ENCODE peak calls at places on chromosome X, in five cellular contexts. T is tibial artery, E is heart left ventricle, W is PC-9, P is PC-3. M is an unnamed sample.
A peak's percentile ranks its signal among the peaks of the same experiment; 100 is the strongest.

GRCh38 chrX:9141496-9141895 is 107.6 kb upstream of the FAM9B start:
- DNase-seq in T (no peak), E (no peak), W (no peak), P (no peak), M (peak; percentile 34)

GRCh38 chrX:155259752-155260151 is 4.5 kb downstream of the RAB39B start:
- DNase-seq in T (no peak), E (no peak), W (no peak), P (no peak), M (no peak)

GRCh38 chrX:9558615-9559014 is 93.8 kb downstream of the TBL1X start:
- DNase-seq in T (no peak), E (no peak), W (no peak), P (no peak), M (no peak)

GRCh38 chrX:134695999-134696398 is 37.7 kb upstream of the PLAC1 start:
- DNase-seq in T (no peak), E (no peak), W (no peak), P (no peak), M (no peak)

GRCh38 chrX:32877592-32877991 is 333.8 kb downstream of the DMD start:
- DNase-seq in T (no peak), E (no peak), W (peak; percentile 79), P (peak; percentile 1), M (no peak)

GRCh38 chrX:55546956-55547355 is 57.3 kb upstream of the USP51 start:
- DNase-seq in T (no peak), E (no peak), W (no peak), P (no peak), M (no peak)

GRCh38 chrX:57227691-57228090 is 58.8 kb upstream of the FAAH2 start:
- DNase-seq in T (no peak), E (no peak), W (peak; percentile 36), P (peak; percentile 66), M (no peak)

GRCh38 chrX:13101439-13102139 is 57.2 kb upstream of the FAM9C start:
- DNase-seq in T (peak; percentile 87), E (peak; percentile 60), W (peak; percentile 93), P (peak; percentile 91), M (no peak)

GRCh38 chrX:105837227-105837626 is 14.9 kb downstream of the NRK start:
- DNase-seq in T (peak; percentile 79), E (peak; percentile 40), W (peak; percentile 50), P (peak; percentile 90), M (peak; percentile 71)

GRCh38 chrX:143664302-143664701 is 28.4 kb upstream of the SLITRK4 start:
- DNase-seq in T (no peak), E (no peak), W (no peak), P (peak; percentile 53), M (no peak)

GRCh38 chrX:68428431-68428830 is 4.9 kb downstream of the OPHN1 start:
- DNase-seq in T (no peak), E (no peak), W (peak; percentile 86), P (peak; percentile 80), M (no peak)

GRCh38 chrX:351736-352135 is 33.1 kb upstream of the GTPBP6 start:
- DNase-seq in T (peak; percentile 42), E (peak; percentile 42), W (no peak), P (no peak), M (no peak)

GRCh38 chrX:53190363-53190960 is 34.5 kb downstream of the KDM5C start:
- DNase-seq in T (no peak), E (no peak), W (no peak), P (no peak), M (no peak)

GRCh38 chrX:20968996-20969395 is 405.2 kb upstream of the CNKSR2 start:
- DNase-seq in T (no peak), E (no peak), W (no peak), P (peak; percentile 73), M (no peak)

GRCh38 chrX:101117701-101118100 is 19.7 kb downstream of the CENPI start:
- DNase-seq in T (no peak), E (no peak), W (no peak), P (no peak), M (peak; percentile 3)

GRCh38 chrX:134908235-134908834 is 82.5 kb upstream of the SMIM10 start:
- DNase-seq in T (no peak), E (no peak), W (no peak), P (peak; percentile 37), M (no peak)

GRCh38 chrX:69088171-69088938 is 76.9 kb downstream of the PJA1 start:
- DNase-seq in T (no peak), E (no peak), W (no peak), P (no peak), M (no peak)

GRCh38 chrX:68416592-68416991 is 16.7 kb downstream of the OPHN1 start:
- DNase-seq in T (no peak), E (no peak), W (peak; percentile 95), P (peak; percentile 88), M (no peak)

GRCh38 chrX:50579955-50580354 is 109.3 kb upstream of the DGKK start:
- DNase-seq in T (no peak), E (no peak), W (peak; percentile 35), P (peak; percentile 74), M (peak; percentile 11)

GRCh38 chrX:123217077-123217476 is 33.0 kb downstream of the GRIA3 start:
- DNase-seq in T (peak; percentile 70), E (no peak), W (no peak), P (no peak), M (no peak)

GRCh38 chrX:8684201-8684600 is 47.7 kb downstream of the ANOS1 start:
- DNase-seq in T (no peak), E (no peak), W (no peak), P (no peak), M (no peak)

GRCh38 chrX:49273181-49273727 is 3.7 kb downstream of the PPP1R3F start:
- DNase-seq in T (peak; percentile 16), E (no peak), W (no peak), P (no peak), M (no peak)

GRCh38 chrX:56761167-56761566 is 32.1 kb downstream of the NBDY start:
- DNase-seq in T (no peak), E (no peak), W (no peak), P (no peak), M (no peak)

GRCh38 chrX:97597954-97598353 is 714.2 kb downstream of the RPA4 start:
- DNase-seq in T (no peak), E (no peak), W (no peak), P (no peak), M (no peak)

GRCh38 chrX:49042581-49043219 is 457 bp downstream of the TFE3 start:
- DNase-seq in T (peak; percentile 71), E (no peak), W (no peak), P (no peak), M (no peak)

GRCh38 chrX:115234220-115234557 is 293 bp upstream of the LRCH2 start:
- DNase-seq in T (no peak), E (no peak), W (no peak), P (no peak), M (no peak)

GRCh38 chrX:117568238-117568637 is 548.4 kb downstream of the KLHL13 start:
- DNase-seq in T (no peak), E (no peak), W (no peak), P (no peak), M (no peak)

GRCh38 chrX:153922932-153923857 is 2.9 kb downstream of the ARHGAP4 start:
- DNase-seq in T (peak; percentile 83), E (peak; percentile 87), W (no peak), P (peak; percentile 65), M (peak; percentile 20)

GRCh38 chrX:120653000-120653399 is 23.1 kb upstream of the C1GALT1C1 start:
- DNase-seq in T (no peak), E (no peak), W (no peak), P (no peak), M (no peak)

GRCh38 chrX:52424658-52425057 is 55.8 kb downstream of the XAGE2 start:
- DNase-seq in T (no peak), E (no peak), W (no peak), P (peak; percentile 63), M (no peak)

GRCh38 chrX:63784346-63784901 is 590 bp downstream of the ARHGEF9 start:
- DNase-seq in T (no peak), E (no peak), W (no peak), P (no peak), M (no peak)

GRCh38 chrX:134715930-134716619 is 57.8 kb upstream of the PLAC1 start:
- DNase-seq in T (no peak), E (no peak), W (no peak), P (no peak), M (no peak)

GRCh38 chrX:65300104-65300809 is 234.3 kb downstream of the LAS1L start:
- DNase-seq in T (no peak), E (no peak), W (no peak), P (no peak), M (no peak)

GRCh38 chrX:110322603-110323002 is 4.7 kb upstream of the AMMECR1 start:
- DNase-seq in T (no peak), E (no peak), W (no peak), P (peak; percentile 51), M (no peak)

GRCh38 chrX:153649178-153649914 is 2.3 kb downstream of the DUSP9 start:
- DNase-seq in T (peak; percentile 27), E (peak; percentile 50), W (peak; percentile 49), P (peak; percentile 26), M (no peak)

GRCh38 chrX:107775734-107776511 is at the start of gene TSC22D3:
- DNase-seq in T (peak; percentile 94), E (peak; percentile 84), W (peak; percentile 88), P (peak; percentile 70), M (no peak)

GRCh38 chrX:11787564-11787963 is 29.5 kb downstream of the MSL3 start:
- DNase-seq in T (no peak), E (peak; percentile 67), W (no peak), P (peak; percentile 20), M (peak; percentile 1)
- TF ChIP-seq CTCF in T (peak; percentile 33), E (peak; percentile 42), W (no peak), P (peak; percentile 50), M (peak; percentile 58)

DNA sequence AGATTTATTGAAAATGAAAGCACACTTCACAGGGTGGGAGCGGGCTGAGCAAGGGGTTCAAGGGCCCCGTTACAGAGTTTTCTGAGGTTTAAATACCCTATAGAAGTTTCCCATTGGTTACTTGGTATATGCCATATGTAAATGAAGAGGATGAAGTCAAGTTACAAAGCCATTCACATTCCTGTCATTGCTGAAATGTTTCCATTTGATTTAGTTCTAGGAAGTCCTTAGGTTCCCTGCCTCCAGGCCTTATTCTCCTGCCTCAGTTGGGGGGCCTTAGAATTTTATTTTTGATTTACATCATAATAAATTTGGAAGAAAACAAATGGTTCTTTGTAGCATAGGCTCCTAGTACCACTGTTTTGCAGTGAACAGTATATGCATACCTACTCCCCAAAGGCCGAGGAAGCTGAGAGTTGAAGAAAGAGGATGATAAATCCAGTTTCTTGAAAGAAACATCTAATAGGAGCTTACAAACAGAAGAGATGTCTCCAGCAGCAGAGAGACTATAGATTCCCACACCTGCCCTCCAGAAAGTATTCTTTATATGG is 31.8 kb downstream of the SERTM2 start:
- DNase-seq in T (no peak), E (no peak), W (no peak), P (no peak), M (no peak)
- H3K27ac ChIP-seq in T (no peak overlapping the region), E (no peak overlapping the region), W (no peak overlapping the region), P (no peak overlapping the region), M (no peak overlapping the region)

GRCh38 chrX:39133971-39134370 is 332.7 kb downstream of the MID1IP1 start:
- DNase-seq in T (no peak), E (no peak), W (no peak), P (peak; percentile 37), M (no peak)
- TF ChIP-seq CTCF in T (no peak), E (no peak), W (no peak), P (peak; percentile 58), M (no peak)

DNA sequence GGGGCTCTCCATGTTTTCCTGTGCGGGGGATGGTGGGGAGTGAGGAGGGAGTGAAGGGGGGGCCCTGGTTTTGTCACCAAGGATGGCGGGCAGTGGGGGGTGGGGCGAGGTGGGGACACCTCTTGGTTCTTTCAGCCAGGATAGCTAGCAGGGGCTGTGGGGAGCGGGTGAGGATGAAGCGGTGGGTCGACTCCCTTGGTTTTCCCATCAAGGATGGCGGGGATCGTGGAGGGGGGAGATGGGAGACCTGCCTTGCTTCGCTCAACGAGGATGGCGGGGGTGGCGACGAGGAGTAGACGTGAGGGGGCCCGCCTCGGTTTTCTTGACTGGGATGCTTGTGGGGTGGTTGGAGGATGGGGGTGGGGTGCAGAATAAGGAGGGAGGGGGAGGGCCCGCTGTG is 633 bp downstream of the FHL1 start:
- DNase-seq in T (no peak), E (no peak), W (no peak), P (no peak), M (no peak)
- H3K27ac ChIP-seq in T (peak overlapping the region; percentile 98), E (peak overlapping the region; percentile 97), W (no peak overlapping the region), P (no peak overlapping the region), M (no peak overlapping the region)

M was measured in AG04450.